ENCODE peak calls at places on chromosomes 2 and 18, in ten cellular contexts. Y, G, W, M, Q, T, H, E, B and L are unnamed samples.
A peak's percentile ranks its signal among the peaks of the same experiment; 100 is the strongest.

GRCh38 chr2:241061275-241061674 is 40.8 kb downstream of the MTERF4 start:
- DNase-seq in Q (no peak), H (no peak), E (no peak), Y (no peak), T (no peak), W (no peak), M (peak; percentile 36), B (no peak), G (peak; percentile 89), L (no peak)

GRCh38 chr2:230134496-230135073 is 65.9 kb upstream of the SLC16A14 start:
- DNase-seq in H (no peak), W (no peak), G (peak; percentile 71), T (no peak), Q (no peak), Y (no peak), M (no peak), B (no peak), E (no peak), L (no peak)

GRCh38 chr2:143192085-143192484 is 62.9 kb downstream of the ARHGAP15 start:
- DNase-seq in G (no peak), W (no peak), E (no peak), T (no peak), H (no peak), B (no peak), Y (no peak), M (no peak), Q (no peak), L (no peak)

GRCh38 chr18:37006742-37007141 is 177.8 kb downstream of the KIAA1328 start:
- DNase-seq in G (no peak), Q (no peak), E (no peak), W (no peak), H (no peak), T (no peak), M (no peak), Y (no peak), B (no peak), L (no peak)

GRCh38 chr2:43745457-43745856 is 28.4 kb upstream of the DYNC2LI1 start:
- DNase-seq in B (no peak), W (no peak), H (no peak), E (peak; percentile 21), Y (no peak), M (no peak), Q (no peak), G (peak; percentile 57), T (no peak), L (no peak)

GRCh38 chr2:16626497-16626896 is 39.1 kb downstream of the CYRIA start:
- DNase-seq in B (peak; percentile 62), M (no peak), G (peak; percentile 74), T (no peak), Q (no peak), Y (no peak), E (no peak), H (no peak), W (no peak), L (no peak)

GRCh38 chr2:72140621-72140960 is 7.1 kb downstream of the CYP26B1 start:
- DNase-seq in G (no peak), M (no peak), H (no peak), B (no peak), Q (no peak), W (no peak), E (no peak), Y (no peak), T (no peak), L (no peak)

GRCh38 chr18:40133253-40133652 is 1821.8 kb upstream of the PIK3C3 start:
- DNase-seq in G (no peak), T (no peak), B (no peak), H (no peak), M (no peak), Q (peak; percentile 24), Y (no peak), W (no peak), E (no peak), L (no peak)

GRCh38 chr2:58913082-58913726 is 672.1 kb upstream of the FANCL start:
- DNase-seq in G (no peak), M (no peak), H (no peak), T (no peak), Y (peak; percentile 48), B (no peak), W (no peak), Q (peak; percentile 34), E (no peak), L (no peak)

GRCh38 chr2:168178925-168179324 is 68.5 kb downstream of the STK39 start:
- DNase-seq in E (no peak), G (no peak), M (no peak), T (no peak), Y (no peak), W (no peak), H (no peak), B (no peak), Q (no peak), L (no peak)

GRCh38 chr2:230956827-230957755 is 32.0 kb upstream of the GPR55 start:
- DNase-seq in M (no peak), H (peak; percentile 44), E (no peak), T (no peak), B (peak; percentile 61), Q (peak; percentile 72), G (peak; percentile 20), W (no peak), Y (peak; percentile 30), L (no peak)

GRCh38 chr18:34886162-34886561 is 155.1 kb upstream of the MAPRE2 start:
- DNase-seq in T (no peak), Y (no peak), Q (no peak), H (no peak), M (no peak), G (no peak), W (no peak), B (no peak), E (no peak), L (no peak)

GRCh38 chr2:21467910-21468309 is 344.1 kb downstream of the TDRD15 start:
- DNase-seq in Q (peak; percentile 9), M (no peak), Y (no peak), E (no peak), T (no peak), W (no peak), G (no peak), H (no peak), B (no peak), L (no peak)

GRCh38 chr2:149648282-149649030 is 60.9 kb upstream of the MMADHC start:
- DNase-seq in H (no peak), E (peak; percentile 93), B (peak; percentile 72), G (peak; percentile 97), T (no peak), Q (no peak), W (no peak), Y (no peak), M (peak; percentile 48), L (peak; percentile 35)

GRCh38 chr2:133541797-133542196 is 26.5 kb downstream of the NCKAP5 start:
- DNase-seq in W (no peak), T (no peak), Q (no peak), H (no peak), M (no peak), G (no peak), B (no peak), E (no peak), Y (no peak), L (no peak)

GRCh38 chr2:196750977-196751631 is 48.4 kb downstream of the GTF3C3 start:
- DNase-seq in T (no peak), Q (peak; percentile 90), Y (peak; percentile 33), W (peak; percentile 65), B (peak; percentile 40), M (no peak), E (peak; percentile 44), G (peak; percentile 73), H (peak; percentile 37), L (no peak)

GRCh38 chr2:159134979-159135378 is 151.5 kb downstream of the WDSUB1 start:
- DNase-seq in E (no peak), H (no peak), G (no peak), Q (no peak), T (no peak), W (no peak), Y (no peak), M (no peak), B (no peak), L (no peak)
- H3K4me3 ChIP-seq in E (no peak overlapping the region), H (no peak overlapping the region), G (no peak overlapping the region), Q (no peak overlapping the region), T (no peak overlapping the region), W (no peak overlapping the region), Y (no peak overlapping the region), M (no peak overlapping the region), B (no peak overlapping the region), L (no peak overlapping the region)

GRCh38 chr2:11411244-11411643 is 54.7 kb downstream of the E2F6 start:
- DNase-seq in H (no peak), Q (no peak), W (no peak), G (no peak), Y (no peak), E (no peak), T (no peak), B (no peak), M (no peak), L (no peak)
- H3K27ac ChIP-seq in H (no peak overlapping the region), Q (no peak overlapping the region), W (no peak overlapping the region), G (no peak overlapping the region), Y (no peak overlapping the region), E (no peak overlapping the region), T (peak overlapping the region; percentile 17), B (no peak overlapping the region), M (peak overlapping the region; percentile 2), L (no peak overlapping the region)

DNA sequence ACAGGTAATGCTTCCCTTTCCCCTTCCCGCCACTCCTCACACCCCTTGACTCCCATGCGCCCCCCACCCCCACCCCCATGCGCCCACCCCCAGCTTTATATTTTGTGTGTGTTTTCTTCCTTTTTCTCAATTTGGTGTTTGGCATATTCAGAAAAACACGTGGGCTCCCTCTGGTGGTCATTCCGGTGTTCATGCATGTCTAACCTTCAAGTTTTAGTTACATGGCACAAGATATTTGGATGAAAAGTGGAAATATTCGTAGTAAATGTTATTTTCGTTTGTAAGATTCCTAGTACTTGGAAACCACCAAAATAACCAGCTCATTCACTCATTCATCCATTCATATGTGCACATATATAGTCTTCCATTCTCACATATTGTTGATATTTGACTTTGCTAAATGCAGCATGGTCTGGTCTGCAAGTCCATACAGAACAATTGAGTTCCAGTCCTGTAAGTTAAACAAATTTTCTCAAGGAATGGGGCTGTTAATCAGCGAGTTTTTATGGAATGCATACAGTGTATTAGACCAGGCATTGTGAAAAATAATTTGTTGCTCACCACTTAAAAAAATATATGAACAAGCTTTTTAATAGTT is 143.6 kb upstream of the MAP3K20 start:
- DNase-seq in Q (peak; percentile 86), G (peak; percentile 82), B (peak; percentile 80), E (peak; percentile 49), H (peak; percentile 75), W (no peak), Y (peak; percentile 67), T (no peak), M (peak; percentile 73), L (no peak)
- H3K4me3 ChIP-seq in Q (no peak overlapping the region), G (no peak overlapping the region), B (peak overlapping the region; percentile 21), E (no peak overlapping the region), H (no peak overlapping the region), W (no peak overlapping the region), Y (no peak overlapping the region), T (peak overlapping the region; percentile 9), M (no peak overlapping the region), L (no peak overlapping the region)

DNA sequence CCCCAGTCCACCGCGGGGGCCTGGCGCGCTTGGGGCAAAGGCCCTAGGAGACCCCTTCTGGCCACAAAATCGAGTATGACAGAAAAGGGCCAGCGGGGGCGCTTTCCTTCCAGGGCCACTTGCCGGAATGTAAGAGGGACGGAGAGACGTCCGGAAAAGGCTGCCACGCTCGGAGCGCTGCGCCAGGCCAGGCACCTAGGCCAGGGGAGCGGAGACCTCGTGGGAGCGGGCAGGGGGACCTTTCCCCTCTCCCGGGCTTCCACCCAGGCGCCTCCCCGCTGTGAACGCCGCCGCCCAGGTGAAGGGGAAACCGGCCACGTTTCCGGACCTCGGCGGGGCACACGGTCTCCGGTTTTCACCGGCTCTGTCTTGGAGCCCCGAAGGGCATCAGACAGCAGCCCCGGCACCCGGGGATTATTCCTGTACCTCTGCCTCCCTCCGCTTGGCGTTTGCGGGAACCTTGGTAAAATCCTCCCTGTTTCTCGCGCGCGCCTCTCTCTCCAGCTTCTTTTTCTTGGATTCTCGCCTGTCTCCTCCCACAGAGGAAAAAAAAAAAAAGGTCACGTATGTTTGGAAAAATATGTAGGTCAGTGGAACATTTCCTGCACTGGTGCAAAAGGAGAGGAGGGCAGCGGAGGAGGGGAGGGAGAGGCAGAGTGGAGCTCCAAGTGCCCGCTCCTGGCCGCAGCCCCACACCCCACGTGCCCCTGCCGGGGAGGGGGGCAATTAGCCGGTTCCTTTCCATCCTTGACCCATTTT is 1.2 kb upstream of the NPAS2 start:
- DNase-seq in Q (peak; percentile 80), Y (no peak), E (peak; percentile 33), G (peak; percentile 91), T (peak; percentile 80), W (peak; percentile 90), B (peak; percentile 86), H (peak; percentile 54), M (peak; percentile 85), L (no peak)
- H3K27ac ChIP-seq in Q (no peak overlapping the region), Y (no peak overlapping the region), E (peak overlapping the region; percentile 61), G (peak overlapping the region; percentile 45), T (peak overlapping the region; percentile 34), W (peak overlapping the region; percentile 75), B (peak overlapping the region; percentile 85), H (peak overlapping the region; percentile 1), M (peak overlapping the region; percentile 91), L (peak overlapping the region; percentile 68)